ENCODE peak calls at places on chromosomes 1 and 21, in ten cellular contexts. X is stomach; E is bronchial epithelial cell; B is brain microvascular endothelial cell; V is mammary epithelial cell; M is esophagus squamous epithelium; R is cardiac muscle cell; T is effector memory CD4-positive, alpha-beta T cell; F is BE2C; J is right atrium auricular region. W is an unnamed sample.

GRCh38 chr21:26374817-26375216 is 198.3 kb downstream of the CYYR1 start:
- DNase-seq in J (no peak), R (no peak), X (no peak), B (no peak), V (peak; percentile 33), E (no peak), F (no peak), M (no peak), T (no peak), W (no peak)

GRCh38 chr1:216531308-216532239 is 108.3 kb upstream of the USH2A start:
- DNase-seq in B (peak; percentile 7), M (no peak), T (no peak), F (peak; percentile 71), E (peak; percentile 12), X (no peak), R (peak; percentile 48), V (peak; percentile 5), J (no peak), W (no peak)

GRCh38 chr1:197695961-197696360 is 79.3 kb downstream of the DENND1B start:
- DNase-seq in V (no peak), T (no peak), M (no peak), J (no peak), B (no peak), R (peak; percentile 30), E (no peak), X (no peak), F (no peak), W (no peak)

GRCh38 chr1:197915797-197916686 is 1.1 kb upstream of the LHX9 start:
- DNase-seq in F (peak; percentile 95), V (peak; percentile 56), M (no peak), E (peak; percentile 40), T (no peak), J (no peak), X (no peak), B (peak; percentile 45), R (peak; percentile 63), W (no peak)

GRCh38 chr1:25566730-25567341 is 23.4 kb downstream of the LDLRAP1 start:
- DNase-seq in J (no peak), F (no peak), B (peak; percentile 84), M (no peak), E (peak; percentile 55), X (no peak), R (peak; percentile 43), T (no peak), V (no peak), W (no peak)

GRCh38 chr1:153150846-153151245 is at the start of gene SPRR2G:
- DNase-seq in X (no peak), E (no peak), B (no peak), V (no peak), F (no peak), R (no peak), T (no peak), M (no peak), J (no peak), W (no peak)

GRCh38 chr1:171476829-171477228 is 8.5 kb upstream of the PRRC2C start:
- DNase-seq in T (no peak), J (no peak), E (no peak), R (no peak), M (no peak), X (no peak), V (no peak), F (no peak), B (no peak), W (no peak)

GRCh38 chr1:233424727-233425222 is 97.3 kb downstream of the MAP3K21 start:
- DNase-seq in T (no peak), M (no peak), J (no peak), R (peak; percentile 6), F (no peak), E (peak; percentile 15), X (no peak), B (no peak), V (no peak), W (no peak)

GRCh38 chr1:212410231-212410825 is 4.4 kb downstream of the PACC1 start:
- DNase-seq in R (no peak), E (no peak), M (no peak), T (no peak), X (no peak), J (no peak), V (no peak), B (no peak), F (no peak), W (no peak)

GRCh38 chr1:64966158-64966963 is at the start of gene JAK1:
- DNase-seq in J (peak; percentile 80), M (peak; percentile 35), F (peak; percentile 87), R (peak; percentile 89), V (peak; percentile 71), E (peak; percentile 43), T (peak; percentile 80), X (peak; percentile 90), B (peak; percentile 66), W (peak; percentile 93)

GRCh38 chr1:172107261-172107820 is 266.0 kb downstream of the DNM3 start:
- DNase-seq in B (no peak), M (no peak), T (no peak), F (no peak), E (no peak), V (no peak), J (no peak), X (no peak), R (peak; percentile 27), W (no peak)

GRCh38 chr1:155002479-155003226 is at the start of gene ZBTB7B:
- DNase-seq in F (no peak), V (no peak), X (peak; percentile 62), J (no peak), T (no peak), B (no peak), R (peak; percentile 47), M (no peak), E (no peak), W (no peak)

GRCh38 chr1:55716151-55716550 is 501.0 kb upstream of the USP24 start:
- DNase-seq in B (no peak), X (no peak), R (peak; percentile 68), M (no peak), E (no peak), T (no peak), J (no peak), F (no peak), V (no peak), W (no peak)

GRCh38 chr1:205082431-205082830 is 1.8 kb downstream of the TMEM81 start:
- DNase-seq in X (no peak), R (no peak), M (no peak), B (no peak), E (no peak), J (no peak), V (no peak), T (no peak), F (no peak), W (no peak)

GRCh38 chr1:45722809-45723208 is 27.6 kb downstream of the IPP start:
- DNase-seq in T (no peak), X (no peak), F (no peak), B (no peak), R (peak; percentile 61), V (no peak), M (no peak), J (no peak), E (no peak), W (no peak)

GRCh38 chr21:25568230-25568629 is 39.1 kb downstream of the MRPL39 start:
- DNase-seq in E (no peak), R (peak; percentile 85), J (no peak), X (no peak), V (no peak), T (no peak), M (no peak), B (peak; percentile 76), F (no peak), W (peak; percentile 10)

GRCh38 chr21:39024538-39024937 is 158.7 kb downstream of the PSMG1 start:
- DNase-seq in F (no peak), T (no peak), E (no peak), M (no peak), B (no peak), X (no peak), J (no peak), V (no peak), R (no peak), W (no peak)

GRCh38 chr1:31241321-31241720 is 1.6 kb upstream of the NKAIN1 start:
- DNase-seq in E (no peak), F (no peak), J (no peak), M (no peak), X (no peak), B (no peak), V (no peak), T (no peak), R (no peak), W (no peak)
- H3K27me3 ChIP-seq in E (peaks cover 24% of the 10 kb centered on the region), F (no peaks in the 10 kb centered on the region), J (peaks cover 6% of the 10 kb centered on the region), M (no peaks in the 10 kb centered on the region), X (peaks cover 59% of the 10 kb centered on the region), B (peaks cover 32% of the 10 kb centered on the region), V (peaks cover 18% of the 10 kb centered on the region), T (peaks cover 17% of the 10 kb centered on the region), R (peaks cover 68% of the 10 kb centered on the region), W (peaks cover 22% of the 10 kb centered on the region)

GRCh38 chr1:115524211-115524610 is 117.6 kb upstream of the VANGL1 start:
- DNase-seq in X (no peak), E (peak; percentile 91), B (no peak), F (no peak), M (no peak), R (no peak), V (peak; percentile 48), T (no peak), J (no peak), W (no peak)
- H3K4me3 ChIP-seq in X (no peak overlapping the region), E (no peak overlapping the region), B (no peak overlapping the region), F (no peak overlapping the region), M (no peak overlapping the region), R (no peak overlapping the region), V (no peak overlapping the region), T (no peak overlapping the region), J (no peak overlapping the region), W (no peak overlapping the region)

GRCh38 chr1:18018381-18018780 is 89.2 kb upstream of the IGSF21 start:
- DNase-seq in J (no peak), T (no peak), F (no peak), X (no peak), E (no peak), B (no peak), V (no peak), M (no peak), R (no peak), W (no peak)
- H3K27me3 ChIP-seq in J (no peaks in the 10 kb centered on the region), T (peaks cover 5% of the 10 kb centered on the region), F (peaks cover 6% of the 10 kb centered on the region), X (peaks cover 73% of the 10 kb centered on the region), E (no peaks in the 10 kb centered on the region), B (no peaks in the 10 kb centered on the region), V (no peaks in the 10 kb centered on the region), M (no peaks in the 10 kb centered on the region), R (peaks cover 7% of the 10 kb centered on the region), W (no peaks in the 10 kb centered on the region)

GRCh38 chr1:160209656-160210046 is 4.5 kb downstream of the PEA15 start:
- DNase-seq in B (no peak), J (peak; percentile 62), V (no peak), M (no peak), F (peak; percentile 36), T (no peak), E (no peak), X (no peak), R (peak; percentile 29), W (no peak)
- H3K4me3 ChIP-seq in B (no peak overlapping the region), J (no peak overlapping the region), V (no peak overlapping the region), M (no peak overlapping the region), F (no peak overlapping the region), T (no peak overlapping the region), E (no peak overlapping the region), X (no peak overlapping the region), R (no peak overlapping the region), W (no peak overlapping the region)

GRCh38 chr1:18641005-18641941 is 10.6 kb downstream of the PAX7 start:
- DNase-seq in X (no peak), E (no peak), F (no peak), R (no peak), V (no peak), M (no peak), J (no peak), B (no peak), T (no peak), W (no peak)
- H3K27me3 ChIP-seq in X (peaks cover 100% of the 10 kb centered on the region), E (peaks cover 85% of the 10 kb centered on the region), F (peaks cover 87% of the 10 kb centered on the region), R (peaks cover 100% of the 10 kb centered on the region), V (peaks cover 92% of the 10 kb centered on the region), M (peaks cover 53% of the 10 kb centered on the region), J (peaks cover 40% of the 10 kb centered on the region), B (peaks cover 88% of the 10 kb centered on the region), T (peaks cover 83% of the 10 kb centered on the region), W (peaks cover 77% of the 10 kb centered on the region)

GRCh38 chr1:202642619-202643291 is 67.5 kb downstream of the SYT2 start:
- DNase-seq in M (no peak), T (no peak), E (no peak), J (no peak), V (no peak), B (no peak), F (no peak), X (no peak), R (no peak), W (no peak)
- H3K4me3 ChIP-seq in M (peak overlapping the region; percentile 39), T (peak overlapping the region; percentile 49), E (no peak overlapping the region), J (peak overlapping the region; percentile 44), V (no peak overlapping the region), B (no peak overlapping the region), F (peak overlapping the region; percentile 43), X (peak overlapping the region; percentile 38), R (peak overlapping the region; percentile 18), W (no peak overlapping the region)

W was measured in CD8-positive, alpha-beta memory T cell.